ENCODE peak calls at places on chromosomes 1 and 21, in seven cellular contexts. M is activated naive CD4-positive, alpha-beta T cell; E is HS-27A; B is activated CD4-positive, CD25-positive, alpha-beta regulatory T cell; S is GM23248; C is stimulated activated CD4-positive, alpha-beta T cell treated with anti-CD3 and anti-CD28 coated beads, TNF-alpha, amount 100 ng/mL, for 1 hour; U is fibroblast of the conjunctiva. N is an unnamed sample.
A peak's percentile ranks its signal among the peaks of the same experiment; 100 is the strongest.

GRCh38 chr1:246567258-246568235 is 1.3 kb downstream of the CNST start:
- DNase-seq in M (no peak), E (no peak), B (no peak), S (peak; percentile 91), C (no peak), U (peak; percentile 42), N (no peak)

GRCh38 chr1:159141584-159142518 is 29.6 kb upstream of the CADM3 start:
- DNase-seq in M (no peak), E (no peak), B (no peak), S (peak; percentile 56), C (no peak), U (peak; percentile 20), N (peak; percentile 6)

GRCh38 chr1:226632169-226632884 is 83.8 kb downstream of the STUM start:
- DNase-seq in M (no peak), E (no peak), B (no peak), S (no peak), C (no peak), U (no peak), N (no peak)

GRCh38 chr1:35319988-35320713 is 51.6 kb downstream of the ZMYM4 start:
- DNase-seq in M (no peak), E (no peak), B (no peak), S (peak; percentile 56), C (no peak), U (no peak), N (no peak)

GRCh38 chr1:165444897-165445370 is at the start of gene RXRG:
- DNase-seq in M (peak; percentile 2), E (no peak), B (no peak), S (peak; percentile 26), C (no peak), U (no peak), N (peak; percentile 32)

GRCh38 chr1:159779403-159779851 is 1.3 kb upstream of the DUSP23 start:
- DNase-seq in M (no peak), E (no peak), B (no peak), S (peak; percentile 72), C (no peak), U (peak; percentile 76), N (no peak)

GRCh38 chr1:208962867-208963266 is 620.6 kb upstream of the CAMK1G start:
- DNase-seq in M (no peak), E (no peak), B (no peak), S (no peak), C (no peak), U (no peak), N (no peak)

GRCh38 chr21:44407493-44407892 is 47.8 kb upstream of the LRRC3 start:
- DNase-seq in M (no peak), E (no peak), B (no peak), S (no peak), C (peak; percentile 37), U (no peak), N (no peak)

GRCh38 chr1:199723557-199723956 is 304.0 kb upstream of the NR5A2 start:
- DNase-seq in M (no peak), E (no peak), B (no peak), S (peak; percentile 66), C (no peak), U (peak; percentile 1), N (no peak)

GRCh38 chr1:47323475-47324105 is 9.6 kb upstream of the STIL start:
- DNase-seq in M (no peak), E (no peak), B (no peak), S (no peak), C (no peak), U (no peak), N (peak; percentile 6)

GRCh38 chr1:31243451-31244286 is 4.0 kb upstream of the NKAIN1 start:
- DNase-seq in M (no peak), E (no peak), B (no peak), S (peak; percentile 23), C (no peak), U (no peak), N (no peak)

GRCh38 chr1:23801876-23802275 is 1.3 kb upstream of the GALE start:
- DNase-seq in M (no peak), E (no peak), B (no peak), S (no peak), C (no peak), U (no peak), N (no peak)

GRCh38 chr1:203361843-203362524 is 11.1 kb upstream of the FMOD start:
- DNase-seq in M (no peak), E (no peak), B (no peak), S (peak; percentile 87), C (no peak), U (no peak), N (no peak)

GRCh38 chr1:31767225-31767624 is 3.1 kb upstream of the ADGRB2 start:
- DNase-seq in M (no peak), E (no peak), B (no peak), S (no peak), C (no peak), U (no peak), N (no peak)

GRCh38 chr1:11431946-11432507 is 46.9 kb upstream of the DISP3 start:
- DNase-seq in M (no peak), E (no peak), B (no peak), S (no peak), C (no peak), U (no peak), N (no peak)

GRCh38 chr21:23016617-23017016 is 2018.4 kb downstream of the NCAM2 start:
- DNase-seq in M (no peak), E (no peak), B (no peak), S (no peak), C (no peak), U (no peak), N (no peak)

GRCh38 chr1:78688701-78689100 is 39.1 kb downstream of the IFI44 start:
- DNase-seq in M (no peak), E (no peak), B (no peak), S (peak; percentile 67), C (no peak), U (peak; percentile 69), N (no peak)

GRCh38 chr1:2949966-2950925 is 71.0 kb upstream of the ACTRT2 start:
- DNase-seq in M (no peak), E (no peak), B (no peak), S (no peak), C (no peak), U (no peak), N (no peak)

GRCh38 chr1:228860911-228861829 is 125.9 kb downstream of the RHOU start:
- DNase-seq in M (no peak), E (no peak), B (no peak), S (peak; percentile 92), C (no peak), U (peak; percentile 38), N (peak; percentile 53)

GRCh38 chr1:3339856-3340255 is 114.6 kb upstream of the ARHGEF16 start:
- DNase-seq in M (no peak), E (no peak), B (no peak), S (no peak), C (no peak), U (no peak), N (no peak)

GRCh38 chr1:173453982-173454381 is 23.2 kb upstream of the PRDX6 start:
- DNase-seq in M (no peak), E (no peak), B (no peak), S (peak; percentile 52), C (no peak), U (no peak), N (no peak)

N was measured in NCI-H1436.